ENCODE peak calls at places on chromosomes 1 and 21, in six cellular contexts. One of them, this sample, is unnamed. For H3K4me1, the result is how much of the 10 kb centered on the place peaks cover.

GRCh38 chr1:208601569-208601968 is 357.4 kb upstream of the PLXNA2 start:
- DNase-seq in right cardiac atrium: no peak
- DNase-seq in left lung: no peak
- DNase-seq in GM23338: no peak
- DNase-seq in left ventricle myocardium inferior: no peak
- DNase-seq in adrenal gland: no peak
- DNase-seq in this sample: no peak

GRCh38 chr1:54127594-54127993 is 25.2 kb downstream of the CDCP2 start:
- DNase-seq in right cardiac atrium: no peak
- DNase-seq in left lung: no peak
- DNase-seq in GM23338: no peak
- DNase-seq in left ventricle myocardium inferior: no peak
- DNase-seq in adrenal gland: no peak
- DNase-seq in this sample: no peak

GRCh38 chr1:167737169-167737568 is 15.4 kb downstream of the MPZL1 start:
- DNase-seq in right cardiac atrium: no peak
- DNase-seq in left lung: no peak
- DNase-seq in GM23338: no peak
- DNase-seq in left ventricle myocardium inferior: no peak
- DNase-seq in adrenal gland: peak
- DNase-seq in this sample: no peak

GRCh38 chr1:56917356-56917755 is 48.5 kb downstream of the C8B start:
- DNase-seq in right cardiac atrium: no peak
- DNase-seq in left lung: no peak
- DNase-seq in GM23338: no peak
- DNase-seq in left ventricle myocardium inferior: no peak
- DNase-seq in adrenal gland: no peak
- DNase-seq in this sample: no peak

GRCh38 chr1:28086651-28087050 is 1.8 kb downstream of the EYA3 start:
- DNase-seq in right cardiac atrium: no peak
- DNase-seq in left lung: no peak
- DNase-seq in GM23338: no peak
- DNase-seq in left ventricle myocardium inferior: no peak
- DNase-seq in adrenal gland: no peak
- DNase-seq in this sample: no peak

GRCh38 chr1:111516008-111516535 is 12.6 kb upstream of the ADORA3 start:
- DNase-seq in right cardiac atrium: peak
- DNase-seq in left lung: no peak
- DNase-seq in GM23338: peak
- DNase-seq in left ventricle myocardium inferior: peak
- DNase-seq in adrenal gland: peak
- DNase-seq in this sample: no peak

GRCh38 chr1:224525411-224526040 is 90.6 kb upstream of the CNIH3 start:
- DNase-seq in right cardiac atrium: no peak
- DNase-seq in left lung: no peak
- DNase-seq in GM23338: no peak
- DNase-seq in left ventricle myocardium inferior: no peak
- DNase-seq in adrenal gland: no peak
- DNase-seq in this sample: no peak

GRCh38 chr1:225596736-225597135 is 56.2 kb downstream of the ENAH start:
- DNase-seq in right cardiac atrium: no peak
- DNase-seq in left lung: no peak
- DNase-seq in GM23338: no peak
- DNase-seq in left ventricle myocardium inferior: no peak
- DNase-seq in adrenal gland: no peak
- DNase-seq in this sample: no peak

GRCh38 chr1:182278144-182279054 is 113.2 kb downstream of the GLUL start:
- DNase-seq in right cardiac atrium: no peak
- DNase-seq in left lung: no peak
- DNase-seq in GM23338: no peak
- DNase-seq in left ventricle myocardium inferior: no peak
- DNase-seq in adrenal gland: no peak
- DNase-seq in this sample: no peak

GRCh38 chr1:27402349-27402754 is 9.9 kb downstream of the GPR3 start:
- DNase-seq in right cardiac atrium: peak
- DNase-seq in left lung: peak
- DNase-seq in GM23338: peak
- DNase-seq in left ventricle myocardium inferior: peak
- DNase-seq in adrenal gland: peak
- DNase-seq in this sample: no peak

GRCh38 chr21:35593000-35593502 is 467.3 kb downstream of the SETD4 start:
- DNase-seq in right cardiac atrium: no peak
- DNase-seq in left lung: no peak
- DNase-seq in GM23338: peak
- DNase-seq in left ventricle myocardium inferior: no peak
- DNase-seq in adrenal gland: no peak
- DNase-seq in this sample: no peak

GRCh38 chr1:178456472-178456871 is 40.3 kb downstream of the CLEC20A start:
- DNase-seq in right cardiac atrium: no peak
- DNase-seq in left lung: no peak
- DNase-seq in GM23338: no peak
- DNase-seq in left ventricle myocardium inferior: no peak
- DNase-seq in adrenal gland: no peak
- DNase-seq in this sample: no peak

GRCh38 chr1:2382621-2383361 is 8.6 kb downstream of the MORN1 start:
- DNase-seq in right cardiac atrium: peak
- DNase-seq in left lung: peak
- DNase-seq in GM23338: peak
- DNase-seq in left ventricle myocardium inferior: no peak
- DNase-seq in adrenal gland: no peak
- DNase-seq in this sample: no peak

GRCh38 chr1:42322577-42322976 is 12.5 kb downstream of the FOXJ3 start:
- DNase-seq in right cardiac atrium: no peak
- DNase-seq in left lung: no peak
- DNase-seq in GM23338: no peak
- DNase-seq in left ventricle myocardium inferior: no peak
- DNase-seq in adrenal gland: no peak
- DNase-seq in this sample: no peak

GRCh38 chr1:21553116-21553926 is 44.1 kb downstream of the ALPL start:
- DNase-seq in right cardiac atrium: no peak
- DNase-seq in left lung: no peak
- DNase-seq in GM23338: peak
- DNase-seq in left ventricle myocardium inferior: no peak
- DNase-seq in adrenal gland: no peak
- DNase-seq in this sample: no peak

GRCh38 chr1:67575861-67576260 is 109.1 kb upstream of the GADD45A start:
- DNase-seq in right cardiac atrium: no peak
- DNase-seq in left lung: no peak
- DNase-seq in GM23338: no peak
- DNase-seq in left ventricle myocardium inferior: no peak
- DNase-seq in adrenal gland: no peak
- DNase-seq in this sample: no peak

GRCh38 chr1:232145768-232146167 is 484.2 kb downstream of the SIPA1L2 start:
- DNase-seq in right cardiac atrium: no peak
- DNase-seq in left lung: no peak
- DNase-seq in GM23338: no peak
- DNase-seq in left ventricle myocardium inferior: no peak
- DNase-seq in adrenal gland: no peak
- DNase-seq in this sample: no peak

GRCh38 chr1:223137402-223138100 is 5.5 kb downstream of the TLR5 start:
- DNase-seq in right cardiac atrium: no peak
- DNase-seq in left lung: no peak
- DNase-seq in GM23338: no peak
- DNase-seq in left ventricle myocardium inferior: no peak
- DNase-seq in adrenal gland: peak
- DNase-seq in this sample: no peak

GRCh38 chr1:172723251-172723650 is 64.3 kb downstream of the FASLG start:
- DNase-seq in right cardiac atrium: no peak
- DNase-seq in left lung: no peak
- DNase-seq in GM23338: no peak
- DNase-seq in left ventricle myocardium inferior: no peak
- DNase-seq in adrenal gland: no peak
- DNase-seq in this sample: no peak

GRCh38 chr1:165900576-165901380 is 73.4 kb downstream of the UCK2 start:
- DNase-seq in right cardiac atrium: peak
- DNase-seq in left lung: no peak
- DNase-seq in GM23338: no peak
- DNase-seq in left ventricle myocardium inferior: no peak
- DNase-seq in adrenal gland: no peak
- DNase-seq in this sample: no peak

GRCh38 chr1:35644204-35644603 is 2.9 kb upstream of the PSMB2 start:
- DNase-seq in right cardiac atrium: no peak
- DNase-seq in left lung: no peak
- DNase-seq in GM23338: no peak
- DNase-seq in left ventricle myocardium inferior: no peak
- DNase-seq in adrenal gland: no peak
- DNase-seq in this sample: no peak

GRCh38 chr1:16155537-16156410 is at the start of gene EPHA2:
- DNase-seq in right cardiac atrium: peak
- DNase-seq in left lung: peak
- DNase-seq in GM23338: peak
- DNase-seq in left ventricle myocardium inferior: peak
- DNase-seq in adrenal gland: peak
- DNase-seq in this sample: no peak

GRCh38 chr1:115088871-115089442 is 346 bp downstream of the TSPAN2 start:
- DNase-seq in right cardiac atrium: peak
- DNase-seq in left lung: no peak
- DNase-seq in GM23338: no peak
- DNase-seq in left ventricle myocardium inferior: no peak
- DNase-seq in adrenal gland: no peak
- DNase-seq in this sample: no peak

GRCh38 chr1:53766766-53767409 is 27.9 kb upstream of the GLIS1 start:
- DNase-seq in right cardiac atrium: no peak
- DNase-seq in left lung: no peak
- DNase-seq in GM23338: no peak
- DNase-seq in left ventricle myocardium inferior: no peak
- DNase-seq in adrenal gland: no peak
- DNase-seq in this sample: no peak

GRCh38 chr21:25891596-25891995 is 156.8 kb downstream of the GABPA start:
- DNase-seq in right cardiac atrium: no peak
- DNase-seq in left lung: no peak
- DNase-seq in GM23338: no peak
- DNase-seq in left ventricle myocardium inferior: no peak
- DNase-seq in adrenal gland: no peak
- DNase-seq in this sample: no peak

GRCh38 chr1:151340870-151341754 is 5.9 kb downstream of the RFX5 start:
- DNase-seq in right cardiac atrium: no peak
- DNase-seq in left lung: no peak
- DNase-seq in GM23338: peak
- DNase-seq in left ventricle myocardium inferior: no peak
- DNase-seq in adrenal gland: no peak
- DNase-seq in this sample: peak

GRCh38 chr1:145871994-145872411 is 13.1 kb upstream of the PIAS3 start:
- DNase-seq in right cardiac atrium: peak
- DNase-seq in left lung: peak
- DNase-seq in GM23338: peak
- DNase-seq in left ventricle myocardium inferior: peak
- DNase-seq in adrenal gland: no peak
- DNase-seq in this sample: peak

GRCh38 chr1:210596641-210597040 is 267.9 kb downstream of the HHAT start:
- DNase-seq in right cardiac atrium: no peak
- DNase-seq in left lung: no peak
- DNase-seq in GM23338: no peak
- DNase-seq in left ventricle myocardium inferior: no peak
- DNase-seq in adrenal gland: no peak
- DNase-seq in this sample: no peak

GRCh38 chr1:214187152-214187900 is 93.6 kb upstream of the SMYD2 start:
- DNase-seq in right cardiac atrium: peak
- DNase-seq in left lung: peak
- DNase-seq in GM23338: peak
- DNase-seq in left ventricle myocardium inferior: no peak
- DNase-seq in adrenal gland: no peak
- DNase-seq in this sample: no peak

GRCh38 chr1:214584805-214585766 is 17.9 kb upstream of the CENPF start:
- DNase-seq in right cardiac atrium: no peak
- DNase-seq in left lung: no peak
- DNase-seq in GM23338: peak
- DNase-seq in left ventricle myocardium inferior: no peak
- DNase-seq in adrenal gland: no peak
- DNase-seq in this sample: no peak

GRCh38 chr1:42463906-42464305 is 820 bp downstream of the CCDC30 start:
- DNase-seq in right cardiac atrium: no peak
- DNase-seq in left lung: no peak
- DNase-seq in GM23338: no peak
- DNase-seq in left ventricle myocardium inferior: no peak
- DNase-seq in adrenal gland: no peak
- DNase-seq in this sample: no peak

GRCh38 chr21:28308516-28308915 is 684.2 kb downstream of the LTN1 start:
- DNase-seq in right cardiac atrium: no peak
- DNase-seq in left lung: no peak
- DNase-seq in GM23338: no peak
- DNase-seq in left ventricle myocardium inferior: no peak
- DNase-seq in adrenal gland: no peak
- DNase-seq in this sample: no peak

GRCh38 chr1:107895403-107896181 is 69.4 kb downstream of the VAV3 start:
- DNase-seq in right cardiac atrium: no peak
- DNase-seq in left lung: no peak
- DNase-seq in GM23338: no peak
- DNase-seq in left ventricle myocardium inferior: no peak
- DNase-seq in adrenal gland: no peak
- DNase-seq in this sample: no peak
- H3K4me1 ChIP-seq in right cardiac atrium: under half
- H3K4me1 ChIP-seq in left lung: under half
- H3K4me1 ChIP-seq in GM23338: under half
- H3K4me1 ChIP-seq in left ventricle myocardium inferior: under half
- H3K4me1 ChIP-seq in adrenal gland: under half
- H3K4me1 ChIP-seq in this sample: under half

GRCh38 chr1:157189986-157190982 is 52.1 kb upstream of the ETV3 start:
- DNase-seq in right cardiac atrium: no peak
- DNase-seq in left lung: no peak
- DNase-seq in GM23338: no peak
- DNase-seq in left ventricle myocardium inferior: no peak
- DNase-seq in adrenal gland: peak
- DNase-seq in this sample: no peak
- H3K4me1 ChIP-seq in right cardiac atrium: under half
- H3K4me1 ChIP-seq in left lung: under half
- H3K4me1 ChIP-seq in GM23338: under half
- H3K4me1 ChIP-seq in left ventricle myocardium inferior: under half
- H3K4me1 ChIP-seq in adrenal gland: under half
- H3K4me1 ChIP-seq in this sample: under half

DNA sequence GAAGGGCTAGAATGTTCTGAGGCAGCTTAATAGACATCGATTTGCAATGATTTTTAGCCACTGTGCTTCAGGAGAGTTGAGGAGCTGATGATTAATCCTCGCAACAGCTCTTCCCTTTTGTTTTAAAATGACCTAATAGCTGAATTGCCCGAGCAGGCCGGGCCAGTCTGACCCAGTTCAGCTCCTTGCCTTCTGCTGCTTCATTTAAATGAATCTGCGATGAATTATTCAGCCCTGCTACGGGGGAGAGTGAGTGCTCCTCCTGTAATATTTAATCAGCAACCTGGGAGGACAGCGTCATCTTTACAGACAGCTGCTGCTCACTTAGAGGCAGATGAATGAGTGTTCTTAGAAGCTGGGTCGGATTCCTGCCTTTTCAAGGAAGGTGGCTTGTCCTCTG is 325.1 kb downstream of the CAMTA1 start:
- DNase-seq in right cardiac atrium: no peak
- DNase-seq in left lung: no peak
- DNase-seq in GM23338: no peak
- DNase-seq in left ventricle myocardium inferior: no peak
- DNase-seq in adrenal gland: peak
- DNase-seq in this sample: no peak
- H3K4me1 ChIP-seq in right cardiac atrium: under half
- H3K4me1 ChIP-seq in left lung: under half
- H3K4me1 ChIP-seq in GM23338: under half
- H3K4me1 ChIP-seq in left ventricle myocardium inferior: under half
- H3K4me1 ChIP-seq in adrenal gland: under half
- H3K4me1 ChIP-seq in this sample: under half

GRCh38 chr1:206704239-206704638 is 19.5 kb downstream of the MAPKAPK2 start:
- DNase-seq in right cardiac atrium: no peak
- DNase-seq in left lung: no peak
- DNase-seq in GM23338: no peak
- DNase-seq in left ventricle myocardium inferior: no peak
- DNase-seq in adrenal gland: no peak
- DNase-seq in this sample: no peak
- H3K4me1 ChIP-seq in right cardiac atrium: half or more
- H3K4me1 ChIP-seq in left lung: half or more
- H3K4me1 ChIP-seq in GM23338: half or more
- H3K4me1 ChIP-seq in left ventricle myocardium inferior: half or more
- H3K4me1 ChIP-seq in adrenal gland: half or more
- H3K4me1 ChIP-seq in this sample: half or more

This sample was measured in CD8-positive, alpha-beta memory T cell.